ENCODE peak calls at places on chromosome 12, in ten cellular contexts. V, W, X, P, Y, D, J, G, I and Q are unnamed samples.
A peak's percentile ranks its signal among the peaks of the same experiment; 100 is the strongest.

GRCh38 chr12:13208533-13209278 is 12.2 kb downstream of the EMP1 start:
- DNase-seq in X (peak; percentile 38), W (no peak), Y (no peak), D (no peak), V (no peak), G (no peak), P (no peak), J (no peak), I (no peak), Q (no peak)

GRCh38 chr12:59069481-59069880 is 149.2 kb upstream of the LRIG3 start:
- DNase-seq in G (no peak), V (no peak), W (no peak), I (no peak), X (no peak), J (no peak), P (no peak), Y (no peak), D (no peak), Q (no peak)

GRCh38 chr12:120822832-120823503 is 81.2 kb downstream of the SPPL3 start:
- DNase-seq in X (no peak), Y (no peak), V (no peak), P (no peak), J (no peak), G (no peak), W (no peak), D (no peak), I (no peak), Q (no peak)

GRCh38 chr12:10184261-10184843 is 5.5 kb downstream of the TMEM52B start:
- DNase-seq in J (no peak), W (no peak), V (no peak), D (no peak), P (no peak), X (no peak), G (no peak), Y (no peak), I (no peak), Q (no peak)

GRCh38 chr12:60100150-60100549 is 504.3 kb downstream of the SLC16A7 start:
- DNase-seq in J (no peak), I (no peak), G (no peak), Y (no peak), V (no peak), D (no peak), P (no peak), X (no peak), W (no peak), Q (no peak)

GRCh38 chr12:11904124-11904523 is 166.6 kb upstream of the BCL2L14 start:
- DNase-seq in Y (no peak), D (no peak), G (no peak), I (no peak), V (no peak), J (no peak), P (no peak), X (no peak), W (no peak), Q (no peak)

GRCh38 chr12:7144414-7145120 is 14.4 kb downstream of the CLSTN3 start:
- DNase-seq in I (no peak), Y (no peak), X (peak; percentile 63), D (peak; percentile 37), W (peak; percentile 50), J (no peak), P (no peak), G (no peak), V (peak; percentile 52), Q (no peak)

GRCh38 chr12:112964067-112964670 is 14.2 kb upstream of the OAS2 start:
- DNase-seq in P (no peak), J (no peak), D (no peak), V (no peak), G (no peak), I (no peak), W (no peak), X (no peak), Y (no peak), Q (no peak)

GRCh38 chr12:105382771-105383632 is 52.5 kb downstream of the C12orf75 start:
- DNase-seq in G (no peak), X (peak; percentile 80), V (no peak), Y (no peak), W (no peak), D (peak; percentile 62), P (no peak), I (no peak), J (peak; percentile 55), Q (peak; percentile 71)
- TF ChIP-seq EP300 in G (no peak), X (no peak), V (no peak), Y (no peak), W (no peak), D (no peak), P (no peak), I (no peak), J (no peak), Q (no peak)

DNA sequence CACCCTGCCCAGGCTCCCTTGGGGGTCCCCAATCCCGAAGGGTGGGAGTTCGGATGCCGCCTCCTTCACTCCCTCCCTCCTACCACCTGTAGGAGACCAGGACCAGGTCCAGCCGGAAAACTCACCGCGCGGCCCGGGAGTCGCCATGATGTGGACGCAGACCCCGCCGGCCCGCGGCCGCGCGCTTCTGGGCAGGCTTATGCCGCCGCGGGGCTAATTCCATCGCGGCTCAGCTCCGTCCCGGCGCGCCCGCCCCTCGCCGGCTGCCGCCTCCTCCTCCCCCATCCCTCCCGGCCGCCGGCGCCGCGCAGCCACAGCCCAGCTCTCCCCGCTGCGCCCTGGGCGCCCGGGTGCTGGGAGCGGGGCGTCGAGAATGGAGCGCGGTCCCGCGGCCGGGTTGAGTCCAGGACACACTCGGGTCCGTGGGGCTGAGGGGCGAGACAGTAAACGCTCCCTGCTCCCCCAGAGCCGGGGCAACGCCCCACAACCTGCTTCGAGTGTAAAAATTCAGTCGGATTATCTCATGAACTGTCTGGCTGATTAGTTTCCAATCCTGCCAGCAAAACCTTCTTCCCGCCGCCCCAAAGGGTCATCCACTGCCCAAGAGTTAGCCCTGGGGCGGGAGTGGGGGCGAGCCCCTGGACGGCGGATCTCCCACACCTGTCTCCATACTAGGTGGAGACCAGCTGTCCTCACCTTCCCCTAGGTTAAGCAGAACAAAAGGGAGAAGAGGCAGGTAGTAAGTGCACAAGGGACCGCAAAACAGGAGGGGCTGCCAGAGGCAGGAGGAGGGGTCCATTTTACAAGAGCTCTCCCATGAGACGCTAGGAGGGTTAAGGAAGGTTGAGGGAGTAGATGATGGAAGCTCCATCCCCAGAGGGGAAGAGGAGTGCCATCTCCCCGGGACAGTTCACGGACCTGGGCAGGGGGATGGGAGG is at the start of gene ANO2:
- DNase-seq in W (no peak), V (no peak), J (no peak), D (no peak), Y (no peak), P (peak; percentile 87), I (no peak), X (no peak), G (no peak), Q (no peak)
- TF ChIP-seq POLR2A in W (no peak), V (no peak), J (no peak), D (no peak), Y (no peak), P (no peak), I (no peak), X (no peak), G (no peak), Q (no peak)

GRCh38 chr12:56839489-56840442 is 76.6 kb downstream of the HSD17B6 start:
- DNase-seq in V (no peak), P (no peak), G (peak; percentile 32), I (peak; percentile 47), W (no peak), X (peak; percentile 33), J (peak; percentile 41), Y (peak; percentile 29), D (peak; percentile 55), Q (no peak)

GRCh38 chr12:56836317-56836716 is 73.2 kb downstream of the HSD17B6 start:
- DNase-seq in D (no peak), P (no peak), J (no peak), W (peak; percentile 74), I (peak; percentile 18), G (peak; percentile 26), Y (no peak), X (no peak), V (no peak), Q (no peak)

GRCh38 chr12:56840922-56841321 is 77.8 kb downstream of the HSD17B6 start:
- DNase-seq in G (peak; percentile 24), I (peak; percentile 8), J (no peak), W (no peak), P (no peak), D (no peak), V (no peak), X (no peak), Y (no peak), Q (no peak)

GRCh38 chr12:56836800-56837663 is 73.9 kb downstream of the HSD17B6 start:
- DNase-seq in Y (no peak), D (no peak), X (no peak), V (no peak), G (no peak), J (no peak), P (no peak), I (no peak), W (no peak), Q (no peak)

DNA sequence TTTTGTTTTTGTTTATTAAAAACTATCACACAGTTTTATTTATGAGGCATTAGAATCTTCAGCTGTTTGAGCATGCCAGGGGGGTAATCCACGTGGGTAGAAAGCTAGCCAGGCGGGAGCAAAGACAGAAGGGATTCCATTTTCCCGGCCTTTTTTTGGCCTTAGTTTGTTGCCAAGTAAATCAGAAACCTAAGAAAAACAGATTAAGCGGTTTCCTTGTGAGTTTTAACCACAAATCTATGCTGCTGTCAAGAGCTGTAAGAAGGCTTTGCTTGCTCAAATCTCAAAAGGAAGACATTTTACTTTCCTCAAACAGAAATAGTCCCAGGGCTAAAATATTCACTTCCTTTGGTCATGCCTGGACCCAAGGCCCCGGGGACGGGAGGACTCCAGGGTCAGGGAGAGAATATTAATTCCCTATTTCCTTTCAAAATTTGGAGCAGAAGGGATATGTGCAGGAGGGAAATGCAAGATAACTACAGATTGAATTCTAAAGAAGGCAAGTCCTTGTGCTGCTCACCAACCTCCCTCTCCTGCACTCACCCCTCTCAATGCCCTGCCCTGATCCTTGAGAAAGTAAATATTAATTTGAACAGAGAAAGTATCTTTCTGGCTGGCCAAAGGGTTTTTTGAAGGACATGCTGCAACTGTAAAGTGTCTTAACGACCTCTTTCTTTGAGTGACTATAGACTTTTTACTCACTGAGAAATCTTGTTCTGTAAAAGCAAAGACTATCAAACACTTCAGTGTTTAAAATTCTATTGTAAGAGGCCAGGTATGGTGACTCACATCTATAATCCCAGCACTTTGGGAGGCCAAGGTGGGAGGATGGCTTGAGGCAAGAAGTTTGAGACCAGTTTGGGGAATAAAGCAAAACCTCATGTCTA is 75.7 kb downstream of the HSD17B6 start:
- DNase-seq in V (no peak), J (no peak), P (no peak), Y (no peak), G (peak; percentile 34), W (no peak), X (no peak), I (no peak), D (no peak), Q (no peak)
- TF ChIP-seq EP300 in V (no peak), J (no peak), P (no peak), Y (no peak), G (no peak), W (no peak), X (no peak), I (no peak), D (no peak), Q (no peak)

DNA sequence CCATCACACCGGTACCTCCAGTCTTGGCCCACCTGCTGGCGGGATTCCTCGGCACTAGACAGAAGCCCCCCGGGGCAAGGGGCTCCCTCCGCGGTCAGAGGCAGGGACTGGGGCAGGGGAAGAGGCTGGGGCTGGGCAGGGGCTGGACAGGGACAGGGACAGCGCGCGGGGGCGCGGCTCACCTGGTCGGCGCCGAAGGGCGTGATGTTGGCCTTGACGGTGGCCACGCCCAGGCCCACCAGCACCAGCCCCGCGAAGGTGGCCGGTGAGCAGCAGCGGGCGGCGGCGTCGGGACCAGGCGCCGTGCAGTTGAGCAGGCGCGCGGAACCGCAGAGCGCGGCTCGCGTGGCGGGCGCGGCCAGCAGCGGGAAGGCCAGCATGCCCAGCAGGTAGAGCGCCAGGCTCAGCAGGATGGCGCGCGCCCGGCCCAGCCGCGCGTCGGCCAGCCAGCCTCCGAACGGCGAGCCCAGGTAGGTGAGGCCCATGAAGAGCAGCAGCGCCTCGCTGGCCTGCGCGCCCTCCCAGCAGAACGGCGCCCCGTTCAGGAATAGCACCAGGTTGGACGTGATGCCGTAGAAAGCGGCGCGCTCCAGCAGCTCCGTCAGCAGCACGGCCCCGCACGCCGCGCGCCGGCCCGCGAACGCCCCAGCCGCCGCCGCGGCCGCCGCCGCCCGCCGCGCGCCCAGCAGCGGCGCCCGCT is 392 bp downstream of the SLC15A4 start:
- DNase-seq in X (peak; percentile 40), P (peak; percentile 92), W (no peak), D (peak; percentile 74), I (peak; percentile 57), G (peak; percentile 48), V (no peak), J (peak; percentile 12), Y (no peak), Q (no peak)
- TF ChIP-seq POLR2A in X (peak; percentile 5), P (no peak), W (no peak), D (no peak), I (no peak), G (no peak), V (no peak), J (peak; percentile 12), Y (no peak), Q (no peak)